ENCODE peak calls at places on chromosomes 11 and 22, in six cellular contexts. L, S, C, A, T and F are unnamed samples.
A peak's percentile ranks its signal among the peaks of the same experiment; 100 is the strongest.

GRCh38 chr11:127675602-127676001 is 675.0 kb upstream of the KIRREL3 start:
- DNase-seq in L (no peak), S (no peak), C (peak; percentile 4), A (no peak), T (no peak), F (no peak)

GRCh38 chr11:111604392-111605009 is 2.3 kb downstream of the SIK2 start:
- DNase-seq in L (no peak), S (no peak), C (peak; percentile 45), A (no peak), T (no peak), F (no peak)

GRCh38 chr22:30506507-30506968 is 1.0 kb upstream of the SEC14L4 start:
- DNase-seq in L (peak; percentile 72), S (no peak), C (no peak), A (peak; percentile 55), T (no peak), F (peak; percentile 58)

GRCh38 chr22:42933783-42934144 is 76.7 kb upstream of the ARFGAP3 start:
- DNase-seq in L (no peak), S (no peak), C (peak; percentile 97), A (no peak), T (peak; percentile 40), F (no peak)

GRCh38 chr22:28016781-28017557 is 97.9 kb upstream of the PITPNB start:
- DNase-seq in L (peak; percentile 20), S (no peak), C (no peak), A (no peak), T (no peak), F (peak; percentile 12)

GRCh38 chr11:16381177-16381576 is 24.8 kb upstream of the SOX6 start:
- DNase-seq in L (no peak), S (no peak), C (peak; percentile 4), A (no peak), T (no peak), F (no peak)

GRCh38 chr22:20904008-20904979 is 12.9 kb upstream of the CRKL start:
- DNase-seq in L (no peak), S (no peak), C (peak; percentile 99), A (no peak), T (no peak), F (peak; percentile 83)

GRCh38 chr11:19789840-19790710 is 77.4 kb downstream of the NAV2 start:
- DNase-seq in L (no peak), S (no peak), C (peak; percentile 34), A (no peak), T (no peak), F (no peak)

GRCh38 chr11:63558459-63559157 is 4.6 kb downstream of the PLAAT2 start:
- DNase-seq in L (no peak), S (no peak), C (no peak), A (no peak), T (no peak), F (no peak)

GRCh38 chr11:78469905-78470304 is 52.3 kb upstream of the GAB2 start:
- DNase-seq in L (no peak), S (no peak), C (no peak), A (no peak), T (no peak), F (no peak)

GRCh38 chr22:19941365-19942070 is at the start of the genes COMT and TXNRD2:
- DNase-seq in L (peak; percentile 81), S (no peak), C (peak; percentile 57), A (peak; percentile 66), T (peak; percentile 54), F (no peak)

GRCh38 chr11:1349074-1349931 is 39.9 kb upstream of the TOLLIP start:
- DNase-seq in L (no peak), S (peak; percentile 54), C (no peak), A (no peak), T (no peak), F (no peak)

GRCh38 chr11:79052539-79052938 is 388.3 kb downstream of the TENM4 start:
- DNase-seq in L (no peak), S (no peak), C (no peak), A (no peak), T (no peak), F (no peak)

GRCh38 chr22:26713823-26714449 is 56.5 kb downstream of the MIAT start:
- DNase-seq in L (no peak), S (no peak), C (no peak), A (no peak), T (no peak), F (peak; percentile 28)

GRCh38 chr11:6610591-6610990 is 1.4 kb downstream of the TAF10 start:
- DNase-seq in L (no peak), S (no peak), C (no peak), A (no peak), T (no peak), F (peak; percentile 29)

DNA sequence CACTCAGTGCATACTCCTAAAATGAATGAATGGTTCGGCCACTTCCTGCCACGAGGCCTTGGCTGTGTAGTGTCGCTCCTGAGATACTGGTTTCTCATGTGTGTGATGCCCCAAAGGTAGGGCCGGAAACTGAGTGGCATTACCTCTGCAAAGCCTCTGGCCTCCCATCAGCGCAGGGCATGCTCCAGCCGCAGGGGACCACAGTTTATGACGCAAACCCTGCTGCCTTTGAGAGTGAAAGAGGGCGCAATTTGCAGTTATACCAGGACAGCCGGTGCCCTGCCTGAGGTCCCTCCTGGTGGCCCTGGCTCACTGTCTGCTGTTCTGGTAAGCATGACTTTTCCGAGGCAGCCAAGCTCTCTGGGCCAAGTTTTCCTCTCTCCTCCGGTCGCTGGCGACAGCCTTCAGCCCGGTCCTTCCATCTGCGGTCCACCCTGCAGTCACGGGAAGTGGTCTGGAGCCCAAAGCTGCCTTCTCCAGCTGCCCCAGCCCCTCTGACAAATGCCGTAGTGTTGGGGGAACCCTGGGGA is 2.4 kb upstream of the FGF3 start:
- DNase-seq in L (no peak), S (no peak), C (no peak), A (no peak), T (no peak), F (no peak)
- H3K4me3 ChIP-seq in L (no peak overlapping the region), S (no peak overlapping the region), C (no peak overlapping the region), A (no peak overlapping the region), T (no peak overlapping the region), F (no peak overlapping the region)

DNA sequence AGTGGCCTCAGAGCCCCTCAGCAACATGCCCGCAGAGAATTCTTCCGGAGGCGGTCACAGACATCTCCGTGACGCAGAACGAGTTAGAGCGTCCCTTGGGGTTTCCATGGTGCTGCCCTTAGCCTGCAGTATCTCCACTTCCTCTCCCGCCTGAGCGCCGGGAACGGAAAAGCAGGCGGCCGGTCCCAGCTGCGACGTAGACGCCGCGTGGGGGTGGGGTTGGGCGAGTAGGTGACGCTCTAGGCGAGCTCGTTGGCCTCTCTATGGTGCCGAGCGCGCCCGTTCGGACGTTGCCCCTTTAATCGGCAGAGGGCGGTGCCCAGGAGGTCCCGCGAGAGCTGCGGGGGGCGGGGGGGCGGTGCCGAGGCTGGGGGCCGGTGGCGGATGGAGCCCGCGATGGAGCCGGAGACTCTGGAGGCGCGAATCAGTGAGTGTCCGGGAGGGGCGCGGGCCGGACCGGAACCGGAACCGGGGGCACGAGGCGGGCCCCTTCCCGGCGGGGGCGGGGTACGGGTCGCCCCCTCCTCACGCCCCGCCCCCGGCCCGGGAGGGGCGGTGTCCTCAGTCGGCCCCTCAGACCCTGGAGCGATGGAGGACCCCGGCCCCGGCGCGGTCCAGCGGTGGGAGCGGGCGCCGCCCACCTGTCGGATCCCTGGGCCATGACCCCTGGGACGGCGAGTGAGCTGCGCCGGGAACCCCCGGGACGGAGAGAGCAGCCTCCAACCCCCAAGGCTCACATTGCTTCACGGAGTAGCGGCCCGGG is at the start of gene GGA1:
- DNase-seq in L (peak; percentile 96), S (peak; percentile 90), C (peak; percentile 97), A (peak; percentile 96), T (peak; percentile 92), F (peak; percentile 97)
- TF ChIP-seq POLR2A in L (no peak), S (peak; percentile 83), C (peak; percentile 78), A (peak; percentile 40), T (no peak), F (peak; percentile 30)

DNA sequence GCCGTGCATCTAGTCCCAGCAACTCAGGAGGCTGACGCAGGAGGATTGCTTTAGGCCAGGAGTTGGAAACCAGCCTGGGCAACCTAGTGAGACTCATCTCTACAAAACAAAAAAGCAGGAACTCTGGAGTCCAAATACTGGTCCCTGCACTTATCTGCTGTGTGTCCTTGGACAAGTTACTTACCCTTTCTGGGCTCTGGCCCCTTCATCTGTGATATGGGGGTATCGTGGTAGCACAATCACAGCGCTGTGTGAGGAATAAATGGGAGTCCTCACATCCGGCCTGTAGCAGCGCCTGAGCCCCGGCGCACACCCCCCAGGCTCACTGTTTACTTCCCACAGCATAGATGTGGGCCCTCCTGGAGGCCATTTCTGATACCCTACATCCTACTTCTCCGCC is 44.2 kb upstream of the MYH9 start:
- DNase-seq in L (no peak), S (no peak), C (no peak), A (no peak), T (no peak), F (no peak)
- H3K27ac ChIP-seq in L (no peak overlapping the region), S (no peak overlapping the region), C (no peak overlapping the region), A (no peak overlapping the region), T (no peak overlapping the region), F (no peak overlapping the region)

GRCh38 chr11:113147249-113147648 is 167.1 kb upstream of the TTC12 start:
- DNase-seq in L (no peak), S (no peak), C (no peak), A (no peak), T (no peak), F (no peak)
- H3K4me3 ChIP-seq in L (no peak overlapping the region), S (no peak overlapping the region), C (no peak overlapping the region), A (no peak overlapping the region), T (no peak overlapping the region), F (no peak overlapping the region)

GRCh38 chr22:17772249-17772962 is 1.9 kb downstream of the BID start:
- DNase-seq in L (no peak), S (no peak), C (peak; percentile 42), A (no peak), T (no peak), F (no peak)

GRCh38 chr22:17774206-17774927 is at the start of gene BID:
- DNase-seq in L (peak; percentile 60), S (no peak), C (peak; percentile 17), A (no peak), T (no peak), F (peak; percentile 39)

GRCh38 chr22:17774928-17775675 is 833 bp upstream of the BID start:
- DNase-seq in L (no peak), S (no peak), C (no peak), A (no peak), T (no peak), F (no peak)

GRCh38 chr22:17772963-17773605 is 1.2 kb downstream of the BID start:
- DNase-seq in L (no peak), S (no peak), C (peak; percentile 56), A (no peak), T (no peak), F (no peak)

DNA sequence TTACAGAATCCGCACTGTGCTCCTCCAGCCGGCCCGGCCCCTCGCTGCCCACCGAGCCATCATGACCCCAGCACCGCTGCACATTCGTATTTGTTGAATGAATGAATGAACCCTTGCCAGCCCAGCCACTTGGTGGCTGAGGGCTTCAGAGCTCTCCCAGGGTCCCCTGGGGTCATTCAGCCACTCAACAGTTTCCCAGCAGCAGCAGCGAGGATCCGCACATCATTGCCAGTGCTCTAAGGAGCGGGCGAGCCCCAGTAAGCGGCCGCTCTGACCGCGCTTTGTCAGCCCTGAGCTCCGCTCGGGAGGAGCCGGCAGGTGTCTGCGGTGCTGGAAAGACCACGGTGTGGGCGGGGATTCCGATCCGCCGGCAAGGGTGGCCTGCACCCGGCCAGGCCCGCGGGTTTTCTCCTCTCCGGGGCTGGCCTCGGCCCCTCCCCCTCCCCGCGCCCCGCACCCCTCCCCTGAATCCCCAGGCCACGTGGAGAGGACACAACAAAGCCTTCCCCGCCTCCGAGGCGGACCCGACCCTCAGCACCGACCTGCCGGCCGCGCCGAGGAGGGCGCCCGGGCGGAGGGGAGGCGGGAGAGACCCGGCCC is 563 bp downstream of the BID start:
- DNase-seq in L (peak; percentile 59), S (peak; percentile 81), C (peak; percentile 28), A (peak; percentile 48), T (no peak), F (no peak)
- TF ChIP-seq POLR2A in L (no peak), S (peak; percentile 82), C (no peak), A (no peak), T (no peak), F (no peak)